ENCODE peak calls at places on chromosomes 3 and 15, in eight cellular contexts. Q, F, C, O, M, P, E and H are unnamed samples.

GRCh38 chr3:187027531-187027936 is 97.2 kb downstream of the ST6GAL1 start:
- DNase-seq in Q (no peak), M (no peak), F (no peak), O (no peak), E (no peak), C (no peak), P (no peak), H (no peak)

GRCh38 chr3:126721246-126721645 is 17.2 kb downstream of the CHCHD6 start:
- DNase-seq in F (no peak), C (no peak), M (no peak), Q (no peak), O (no peak), E (no peak), P (no peak), H (no peak)

GRCh38 chr3:65114041-65114440 is 426.2 kb upstream of the ADAMTS9 start:
- DNase-seq in F (no peak), P (no peak), M (no peak), Q (no peak), O (no peak), C (no peak), E (no peak), H (no peak)

GRCh38 chr15:76994496-76994895 is 430 bp upstream of the PSTPIP1 start:
- DNase-seq in Q (no peak), E (no peak), C (no peak), M (no peak), F (no peak), P (no peak), O (no peak), H (no peak)

GRCh38 chr15:94576889-94577533 is 345.6 kb downstream of the MCTP2 start:
- DNase-seq in E (no peak), M (peak; percentile 26), Q (peak; percentile 36), O (peak; percentile 28), C (no peak), F (no peak), P (no peak), H (no peak)

GRCh38 chr3:36907911-36908646 is 36.8 kb downstream of the TRANK1 start:
- DNase-seq in Q (peak; percentile 54), E (peak; percentile 79), P (peak; percentile 79), C (peak; percentile 51), M (no peak), O (peak; percentile 90), F (no peak), H (peak; percentile 70)

GRCh38 chr15:70650567-70650966 is 112.8 kb downstream of the UACA start:
- DNase-seq in Q (no peak), C (no peak), P (no peak), F (no peak), O (peak; percentile 96), M (no peak), E (no peak), H (no peak)

GRCh38 chr15:75884041-75884440 is 19.6 kb upstream of the FBXO22 start:
- DNase-seq in E (no peak), C (no peak), P (no peak), O (no peak), F (no peak), M (no peak), Q (no peak), H (no peak)

GRCh38 chr15:76648732-76649444 is 256.3 kb downstream of the SCAPER start:
- DNase-seq in E (no peak), P (no peak), Q (no peak), M (no peak), O (no peak), F (no peak), C (no peak), H (no peak)

GRCh38 chr3:186708983-186709679 is 8.0 kb upstream of the KNG1 start:
- DNase-seq in F (no peak), E (no peak), P (no peak), M (no peak), C (no peak), Q (no peak), O (peak; percentile 0), H (no peak)

GRCh38 chr15:75904241-75904631 is 558 bp downstream of the FBXO22 start:
- DNase-seq in Q (peak; percentile 28), P (peak; percentile 33), E (peak; percentile 76), C (no peak), M (no peak), F (no peak), O (peak; percentile 56), H (peak; percentile 38)

GRCh38 chr3:141876891-141877561 is 583 bp downstream of the ATP1B3 start:
- DNase-seq in E (peak; percentile 74), C (peak; percentile 54), Q (peak; percentile 49), M (no peak), P (no peak), O (peak; percentile 64), F (peak; percentile 51), H (peak; percentile 74)

GRCh38 chr3:141876381-141876890 is at the start of gene ATP1B3:
- DNase-seq in Q (peak; percentile 87), O (peak; percentile 76), E (peak; percentile 93), C (peak; percentile 90), P (peak; percentile 71), F (no peak), M (peak; percentile 28), H (peak; percentile 83)

GRCh38 chr3:141875374-141875892 is 1.0 kb upstream of the ATP1B3 start:
- DNase-seq in P (peak; percentile 86), E (peak; percentile 91), O (peak; percentile 84), F (peak; percentile 87), M (peak; percentile 69), Q (peak; percentile 83), C (peak; percentile 87), H (peak; percentile 88)

GRCh38 chr3:141877911-141878310 is 1.5 kb downstream of the ATP1B3 start:
- DNase-seq in E (no peak), F (no peak), C (no peak), P (peak; percentile 29), Q (no peak), M (no peak), O (peak; percentile 54), H (no peak)

DNA sequence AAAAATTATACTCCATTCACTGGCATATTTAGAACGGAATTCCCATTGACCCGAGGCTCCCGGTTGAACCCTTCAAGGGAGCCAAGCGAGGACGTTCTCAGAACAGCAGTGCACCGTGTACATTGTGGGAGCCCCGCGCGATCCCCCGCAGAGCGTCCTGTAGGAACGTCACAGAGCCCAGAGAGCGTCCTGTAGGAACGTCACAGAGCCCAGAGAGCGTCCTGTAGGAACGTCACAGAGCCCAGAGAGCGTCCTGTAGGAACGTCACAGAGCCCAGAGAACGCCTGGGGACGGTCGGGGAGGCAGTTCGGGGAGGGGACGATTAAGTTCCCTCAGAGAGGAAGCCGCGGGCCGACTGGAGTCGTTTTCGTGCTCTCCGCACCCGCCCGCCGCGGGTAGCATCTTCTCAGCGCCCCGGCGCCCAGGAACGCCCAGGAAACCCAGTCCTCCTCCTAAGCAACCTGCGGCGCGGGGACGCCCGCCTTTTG is 506 bp upstream of the ATP1B3 start:
- DNase-seq in P (peak; percentile 27), C (peak; percentile 74), M (peak; percentile 40), F (peak; percentile 69), E (peak; percentile 70), Q (peak; percentile 55), O (peak; percentile 70), H (peak; percentile 90)
- TF ChIP-seq POLR2A in P (no peak), C (no peak), M (peak; percentile 19), F (no peak), E (peak; percentile 6), Q (no peak), O (peak; percentile 38), H (no peak)

DNA sequence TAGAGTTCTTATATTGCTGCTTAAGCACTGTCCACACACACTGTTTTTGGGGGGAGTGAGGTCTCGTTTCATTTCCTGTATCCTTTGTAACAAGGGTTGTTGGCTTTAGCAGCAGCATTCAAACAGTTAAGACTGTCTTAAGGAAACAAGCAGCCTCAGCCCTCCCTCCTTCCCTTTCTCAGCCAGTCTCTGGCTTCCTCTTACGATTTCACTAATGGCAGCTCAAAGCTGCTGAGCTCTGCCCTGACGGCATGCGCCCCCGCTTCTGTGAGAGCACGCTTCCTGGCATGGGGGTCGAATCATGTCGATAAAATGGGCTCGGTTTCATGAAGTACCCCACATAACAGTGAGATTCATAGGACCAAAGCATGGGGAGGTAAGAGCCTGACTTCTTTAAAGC is 105.0 kb downstream of the KLHL25 start:
- DNase-seq in O (peak; percentile 85), M (no peak), C (no peak), F (no peak), Q (peak; percentile 45), P (no peak), E (no peak), H (no peak)
- TF ChIP-seq POLR2A in O (no peak), M (no peak), C (no peak), F (no peak), Q (no peak), P (no peak), E (peak; percentile 45), H (no peak)

GRCh38 chr15:65771870-65772269 is 20.2 kb downstream of the DENND4A start:
- DNase-seq in E (no peak), F (no peak), Q (no peak), M (no peak), C (no peak), P (no peak), O (no peak), H (no peak)

GRCh38 chr15:65777053-65777452 is 15.0 kb downstream of the DENND4A start:
- DNase-seq in O (no peak), E (no peak), F (no peak), P (no peak), C (no peak), Q (no peak), M (no peak), H (no peak)

GRCh38 chr15:65769482-65769881 is 22.6 kb downstream of the DENND4A start:
- DNase-seq in Q (no peak), P (no peak), C (no peak), O (no peak), E (no peak), F (no peak), M (no peak), H (no peak)

GRCh38 chr15:65773386-65774111 is 18.5 kb downstream of the DENND4A start:
- DNase-seq in C (no peak), P (no peak), M (no peak), E (no peak), O (no peak), F (no peak), Q (no peak), H (no peak)

GRCh38 chr15:65772909-65773308 is 19.2 kb downstream of the DENND4A start:
- DNase-seq in Q (no peak), C (no peak), O (no peak), P (no peak), M (no peak), F (no peak), E (no peak), H (no peak)
- TF ChIP-seq POLR2A in Q (no peak), C (no peak), O (no peak), P (no peak), M (no peak), F (no peak), E (no peak), H (no peak)

DNA sequence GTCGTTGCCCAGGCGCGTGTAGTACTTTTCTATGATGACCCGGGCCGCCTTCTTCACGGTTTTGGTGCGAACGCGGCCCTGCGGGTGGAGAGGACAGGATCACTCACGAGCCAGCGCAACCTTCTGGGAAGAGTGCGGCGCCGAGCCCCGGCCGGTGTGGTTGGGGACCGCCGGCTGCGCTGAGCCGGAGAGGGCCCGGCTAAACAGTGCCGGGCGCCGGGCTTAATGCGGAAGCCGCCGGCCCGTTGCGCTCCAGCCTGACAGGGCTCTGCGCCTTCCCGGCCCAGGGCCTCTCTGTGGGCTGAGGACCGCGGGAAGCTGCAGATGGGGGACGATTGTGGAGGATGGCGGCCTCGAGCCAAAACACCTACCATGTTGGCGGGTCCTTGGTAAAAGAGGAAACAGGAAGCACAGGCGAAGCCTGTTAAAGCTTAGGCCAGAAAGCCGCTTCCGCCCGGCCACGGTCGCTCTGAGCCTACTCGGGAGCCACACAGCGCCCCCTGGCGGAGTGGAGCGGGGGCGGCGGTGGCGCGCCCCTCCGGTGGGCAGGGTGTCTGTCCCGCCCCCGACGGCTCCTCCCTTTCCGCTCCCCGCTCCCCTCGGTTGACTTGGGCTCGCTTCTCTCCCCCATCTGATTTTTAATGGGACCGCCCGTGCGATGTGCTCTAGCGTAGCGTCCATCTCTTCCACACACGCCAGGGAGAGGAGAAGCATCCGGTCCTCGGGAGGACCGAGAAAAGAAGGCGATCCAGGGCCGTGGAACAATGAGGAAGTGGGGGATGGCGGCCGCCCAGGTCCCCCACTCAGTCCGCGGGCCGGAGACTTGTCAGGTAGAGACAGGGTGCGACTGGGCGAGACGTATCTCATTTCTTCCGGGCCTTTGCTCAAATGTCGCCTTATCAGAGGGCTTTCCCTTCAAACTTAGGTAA is at the start of gene RPS17:
- DNase-seq in P (peak; percentile 98), O (peak; percentile 94), C (peak; percentile 98), M (peak; percentile 91), Q (peak; percentile 97), F (peak; percentile 95), E (peak; percentile 97), H (peak; percentile 97)
- TF ChIP-seq POLR2A in P (peak; percentile 90), O (peak; percentile 99), C (peak; percentile 49), M (peak; percentile 96), Q (peak; percentile 74), F (no peak), E (peak; percentile 75), H (peak; percentile 75)